ENCODE peak calls at places on chromosomes 5 and 9, in five cellular contexts. B is A549, O is IMR-90, I is GM12878, J is K562. S is an unnamed sample.
A peak's percentile ranks its signal among the peaks of the same experiment; 100 is the strongest.

GRCh38 chr9:136614967-136615623 is 47.6 kb upstream of the EGFL7 start:
- DNase-seq in I (no peak), O (no peak), B (no peak), J (no peak), S (no peak)

GRCh38 chr5:149279651-149280050 is 8.0 kb downstream of the AFAP1L1 start:
- DNase-seq in B (no peak), I (no peak), J (no peak), O (no peak), S (no peak)

GRCh38 chr9:96417051-96417586 is 1.1 kb downstream of the ZNF367 start:
- DNase-seq in O (peak; percentile 72), B (peak; percentile 87), J (peak; percentile 87), I (peak; percentile 48), S (peak; percentile 96)

GRCh38 chr9:34656992-34657391 is 5.0 kb downstream of the IL11RA start:
- DNase-seq in B (no peak), O (no peak), J (no peak), I (no peak), S (no peak)

GRCh38 chr5:55668356-55668755 is 43.8 kb downstream of the SLC38A9 start:
- DNase-seq in J (no peak), B (peak; percentile 75), I (no peak), O (peak; percentile 91), S (no peak)

GRCh38 chr9:125495137-125496119 is 211.6 kb downstream of the MAPKAP1 start:
- DNase-seq in O (no peak), B (peak; percentile 18), J (no peak), I (peak; percentile 53), S (no peak)

GRCh38 chr9:71446499-71447411 is 321.6 kb downstream of the CEMIP2 start:
- DNase-seq in O (peak; percentile 46), J (peak; percentile 3), B (peak; percentile 40), I (no peak), S (peak; percentile 52)

GRCh38 chr9:87732756-87733155 is 6.8 kb downstream of the CTSL start:
- DNase-seq in B (no peak), J (no peak), I (no peak), O (no peak), S (no peak)

GRCh38 chr5:43007911-43008368 is 32.2 kb downstream of the ANXA2R start:
- DNase-seq in O (peak; percentile 80), I (no peak), B (peak; percentile 85), J (peak; percentile 79), S (peak; percentile 57)

GRCh38 chr5:27158775-27159174 is 120.4 kb upstream of the CDH9 start:
- DNase-seq in O (no peak), J (no peak), B (no peak), I (no peak), S (no peak)

GRCh38 chr9:123069010-123069481 is 35.6 kb downstream of the GPR21 start:
- DNase-seq in J (no peak), O (peak; percentile 95), I (no peak), B (no peak), S (no peak)

GRCh38 chr5:133511653-133512235 is 100.6 kb downstream of the FSTL4 start:
- DNase-seq in B (no peak), O (no peak), I (no peak), J (no peak), S (no peak)

DNA sequence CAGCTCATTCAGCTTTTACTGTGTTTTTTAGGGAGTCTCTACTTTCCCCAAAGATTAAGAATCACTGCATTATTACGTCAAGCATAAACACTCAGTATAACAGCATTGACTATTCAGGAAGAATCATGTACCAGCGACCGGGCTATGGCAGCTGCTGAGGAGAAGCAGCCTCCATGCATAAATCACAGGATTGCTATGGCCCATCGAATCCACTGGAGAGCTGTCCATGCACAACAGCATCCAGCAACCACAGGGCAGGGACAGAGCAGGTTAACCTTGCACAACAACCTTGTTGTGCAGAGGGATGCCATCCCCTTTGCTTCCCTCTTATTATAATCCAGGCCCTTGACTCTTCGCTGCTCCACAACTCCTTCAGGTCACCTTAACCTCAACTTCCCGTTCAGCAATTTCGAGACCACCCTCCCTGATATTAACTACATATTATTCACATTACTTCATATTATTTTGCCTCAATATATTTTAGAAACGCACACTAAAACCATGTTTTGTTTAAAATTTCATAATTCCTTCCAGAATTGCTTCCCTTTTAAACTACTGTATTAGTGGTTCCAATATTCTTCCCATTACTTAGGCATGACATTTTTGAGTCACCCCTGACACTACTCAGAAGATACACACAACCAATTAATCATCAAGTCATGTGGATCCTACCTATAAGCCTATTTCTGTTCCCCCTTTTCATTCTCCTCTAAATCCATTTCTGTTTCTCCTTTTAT is 991 bp downstream of the IARS1 start:
- DNase-seq in I (no peak), B (peak; percentile 7), O (peak; percentile 24), J (no peak), S (peak; percentile 2)
- TF ChIP-seq RCOR1 in I (no peak), B (no peak), O (no peak), J (no peak), S (no peak)

GRCh38 chr5:157269763-157270272 is 3.9 kb downstream of the CYFIP2 start:
- DNase-seq in J (no peak), B (no peak), O (no peak), I (no peak), S (no peak)
- H3K4me3 ChIP-seq in J (no peak overlapping the region), B (no peak overlapping the region), O (no peak overlapping the region), I (peak overlapping the region; percentile 59), S (no peak overlapping the region)

GRCh38 chr9:134024393-134024792 is 888 bp upstream of the BRD3OS start:
- DNase-seq in O (no peak), J (no peak), I (no peak), B (no peak), S (peak; percentile 19)
- TF ChIP-seq RCOR1 in O (no peak), J (no peak), I (no peak), B (no peak), S (no peak)

GRCh38 chr5:34659168-34659567 is 3.0 kb downstream of the RAI14 start:
- DNase-seq in O (no peak), B (no peak), I (no peak), J (no peak), S (no peak)

GRCh38 chr5:34656001-34656699 is at the start of gene RAI14:
- DNase-seq in I (no peak), B (peak; percentile 89), O (peak; percentile 85), J (peak; percentile 98), S (peak; percentile 85)

GRCh38 chr5:34658023-34658422 is 1.9 kb downstream of the RAI14 start:
- DNase-seq in I (no peak), B (peak; percentile 82), O (peak; percentile 66), J (peak; percentile 67), S (peak; percentile 51)

GRCh38 chr5:34656700-34657549 is 797 bp downstream of the RAI14 start:
- DNase-seq in I (no peak), B (peak; percentile 21), O (no peak), J (peak; percentile 68), S (peak; percentile 61)

DNA sequence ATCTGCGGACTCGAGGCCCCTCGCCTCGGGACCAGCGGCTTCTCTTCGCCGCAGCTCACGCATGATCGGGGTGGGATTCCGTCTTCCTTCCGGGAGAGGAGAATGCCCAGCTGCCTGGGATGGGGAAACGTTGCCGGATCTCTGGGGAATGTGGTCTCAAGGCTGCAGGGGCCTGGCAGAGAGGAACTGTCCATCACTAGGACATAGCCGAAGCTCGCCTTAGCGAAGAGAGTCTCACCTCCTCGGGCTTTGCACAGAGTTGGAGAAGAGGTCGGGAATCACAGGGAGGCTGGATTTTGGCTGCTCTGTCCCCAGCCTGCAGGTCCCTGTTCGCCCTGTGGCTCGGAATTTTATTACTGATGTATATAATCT is 1.4 kb downstream of the RAI14 start:
- DNase-seq in I (no peak), J (no peak), O (peak; percentile 42), B (peak; percentile 21), S (peak; percentile 38)
- H3K4me3 ChIP-seq in I (no peak overlapping the region), J (peak overlapping the region; percentile 75), O (peak overlapping the region; percentile 99), B (peak overlapping the region; percentile 85), S (peak overlapping the region; percentile 81)

S was measured in SK-N-SH.